ENCODE peak calls at places on chromosomes 4 and X, in ten cellular contexts. K is psoas muscle; U is stimulated activated naive B cell treated with anti-CD40 and anti-IgM and Interleukin-4, amounts not matched to agents 10 μg/mL and 1 μg/mL and 100 μg/mL, for 72 hours; N is BE2C; H is AG20443; T is uterus; O is NCI-H2081; Z is KBM-7; C is right lobe of liver; X is omental fat pad. S is an unnamed sample.

GRCh38 chrX:150477364-150477763 is 91.1 kb upstream of the MTM1 start:
- DNase-seq in K (no peak), U (no peak), N (no peak), H (no peak), T (no peak), O (no peak), Z (peak), C (no peak), X (no peak), S (no peak)

GRCh38 chr4:2691952-2692435 is 64.1 kb downstream of the TNIP2 start:
- DNase-seq in K (no peak), U (peak), N (no peak), H (no peak), T (no peak), O (no peak), Z (no peak), C (no peak), X (no peak), S (no peak)

GRCh38 chr4:142128529-142128928 is 492.1 kb downstream of the IL15 start:
- DNase-seq in K (no peak), U (no peak), N (no peak), H (no peak), T (peak), O (no peak), Z (no peak), C (no peak), X (no peak), S (no peak)

GRCh38 chrX:138756234-138756633 is 44.7 kb upstream of the FGF13 start:
- DNase-seq in K (peak), U (no peak), N (no peak), H (peak), T (no peak), O (no peak), Z (no peak), C (no peak), X (no peak), S (no peak)

GRCh38 chr4:156636398-156636797 is 335.2 kb downstream of the PDGFC start:
- DNase-seq in K (no peak), U (no peak), N (no peak), H (no peak), T (no peak), O (no peak), Z (no peak), C (no peak), X (no peak), S (no peak)

GRCh38 chr4:186812592-186812991 is 88.9 kb upstream of the FAT1 start:
- DNase-seq in K (no peak), U (no peak), N (no peak), H (no peak), T (no peak), O (no peak), Z (no peak), C (no peak), X (no peak), S (no peak)

GRCh38 chrX:41561045-41561444 is 113.9 kb downstream of the NYX start:
- DNase-seq in K (no peak), U (no peak), N (no peak), H (peak), T (peak), O (no peak), Z (peak), C (no peak), X (no peak), S (no peak)

GRCh38 chr4:2634014-2634413 is 97.6 kb downstream of the FAM193A start:
- DNase-seq in K (no peak), U (no peak), N (no peak), H (no peak), T (no peak), O (no peak), Z (no peak), C (peak), X (no peak), S (no peak)

GRCh38 chrX:12702509-12703091 is 88.6 kb upstream of the PRPS2 start:
- DNase-seq in K (no peak), U (no peak), N (peak), H (no peak), T (no peak), O (peak), Z (peak), C (no peak), X (no peak), S (no peak)

GRCh38 chr4:64857815-64858214 is 448.6 kb upstream of the TECRL start:
- DNase-seq in K (no peak), U (no peak), N (no peak), H (no peak), T (no peak), O (no peak), Z (no peak), C (no peak), X (no peak), S (no peak)

GRCh38 chrX:24498181-24498580 is 33.1 kb downstream of the PDK3 start:
- DNase-seq in K (no peak), U (no peak), N (peak), H (peak), T (peak), O (peak), Z (peak), C (no peak), X (no peak), S (no peak)

GRCh38 chrX:130264573-130264972 is 4.1 kb downstream of the ZNF280C start:
- DNase-seq in K (no peak), U (no peak), N (no peak), H (no peak), T (no peak), O (no peak), Z (no peak), C (no peak), X (no peak), S (no peak)

GRCh38 chrX:94256396-94256795 is 582.4 kb downstream of the FAM133A start:
- DNase-seq in K (no peak), U (no peak), N (no peak), H (no peak), T (no peak), O (peak), Z (no peak), C (no peak), X (no peak), S (no peak)

GRCh38 chrX:28787206-28787605 is 200.0 kb downstream of the IL1RAPL1 start:
- DNase-seq in K (no peak), U (no peak), N (no peak), H (peak), T (no peak), O (no peak), Z (no peak), C (no peak), X (no peak), S (no peak)

GRCh38 chrX:8743126-8743732 is 11.3 kb upstream of the ANOS1 start:
- DNase-seq in K (peak), U (peak), N (peak), H (peak), T (peak), O (peak), Z (peak), C (peak), X (peak), S (no peak)

GRCh38 chrX:43000121-43000520 is 222.2 kb upstream of the PPP1R2C start:
- DNase-seq in K (no peak), U (no peak), N (no peak), H (no peak), T (no peak), O (peak), Z (no peak), C (no peak), X (no peak), S (no peak)